ENCODE peak calls at places on chromosome 18, in four cellular contexts. S is GM12878, E is HepG2, W is A549. B is an unnamed sample.

GRCh38 chr18:29361843-29362242 is 1184.9 kb upstream of the CDH2 start:
- DNase-seq in S (no peak), E (no peak), W (peak), B (peak)

GRCh38 chr18:42781298-42781815 is 334.1 kb downstream of the RIT2 start:
- DNase-seq in S (no peak), E (no peak), W (no peak), B (no peak)

GRCh38 chr18:52605345-52605744 is 265.3 kb downstream of the DCC start:
- DNase-seq in S (no peak), E (no peak), W (no peak), B (no peak)

GRCh38 chr18:50039736-50040135 is 155.2 kb downstream of the MYO5B start:
- DNase-seq in S (no peak), E (no peak), W (no peak), B (no peak)

GRCh38 chr18:8359076-8359475 is 250.2 kb upstream of the RAB12 start:
- DNase-seq in S (no peak), E (no peak), W (no peak), B (no peak)

GRCh38 chr18:80137976-80138375 is 28.9 kb downstream of the ADNP2 start:
- DNase-seq in S (no peak), E (no peak), W (no peak), B (no peak)

GRCh38 chr18:3037423-3037915 is 24.5 kb upstream of the LPIN2 start:
- DNase-seq in S (peak), E (peak), W (peak), B (peak)

GRCh38 chr18:21834301-21834660 is 93.7 kb downstream of the MIB1 start:
- DNase-seq in S (no peak), E (no peak), W (no peak), B (no peak)

GRCh38 chr18:70188113-70188512 is 17.4 kb downstream of the RTTN start:
- DNase-seq in S (no peak), E (no peak), W (no peak), B (no peak)

GRCh38 chr18:48057018-48057417 is 126.6 kb upstream of the SMAD2 start:
- DNase-seq in S (no peak), E (no peak), W (no peak), B (no peak)

GRCh38 chr18:10051877-10052631 is 138.2 kb downstream of the VAPA start:
- DNase-seq in S (no peak), E (peak), W (no peak), B (no peak)

GRCh38 chr18:78973357-78974083 is 6.1 kb upstream of the SALL3 start:
- DNase-seq in S (no peak), E (no peak), W (no peak), B (no peak)

GRCh38 chr18:54149078-54149697 is 75.3 kb downstream of the MBD2 start:
- DNase-seq in S (peak), E (peak), W (peak), B (peak)

GRCh38 chr18:56511996-56512395 is 126.4 kb downstream of the TXNL1 start:
- DNase-seq in S (peak), E (no peak), W (no peak), B (no peak)

GRCh38 chr18:2881088-2881487 is 34.3 kb downstream of the EMILIN2 start:
- DNase-seq in S (no peak), E (no peak), W (no peak), B (no peak)

DNA sequence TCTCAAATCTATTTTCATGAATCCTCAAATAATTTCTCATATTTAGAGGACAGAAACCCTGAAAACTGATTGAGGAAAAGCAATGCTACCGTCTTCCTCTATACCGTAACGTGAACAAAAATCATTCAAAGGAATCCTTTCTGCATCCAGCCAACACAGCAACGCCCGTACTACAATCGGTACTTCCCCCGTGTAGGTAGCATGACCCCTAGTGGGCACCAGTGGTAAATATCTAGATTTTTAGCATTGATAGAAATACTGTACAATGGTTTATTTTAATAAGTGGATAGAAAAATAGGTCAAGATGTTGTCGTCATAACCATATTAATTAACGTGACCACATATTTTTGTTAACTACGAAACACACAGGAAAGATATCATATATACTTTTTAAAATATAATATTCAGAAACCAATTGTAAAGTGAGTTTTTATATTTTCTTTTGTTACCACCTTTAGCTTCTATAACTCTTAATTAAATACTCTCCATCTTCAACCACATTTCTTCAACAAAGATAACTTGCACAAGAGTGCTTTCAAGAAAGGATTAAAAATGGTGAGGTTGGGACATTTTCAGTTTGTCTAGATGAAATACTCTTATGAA is 194.1 kb downstream of the SS18 start:
- DNase-seq in S (no peak), E (peak), W (peak), B (peak)
- TF ChIP-seq POLR2AphosphoS2 in S (no peak), E (no peak), W (no peak), B (no peak)

GRCh38 chr18:62979172-62979571 is 263.8 kb downstream of the PHLPP1 start:
- DNase-seq in S (no peak), E (no peak), W (no peak), B (no peak)
- TF ChIP-seq POLR2AphosphoS2 in S (no peak), E (no peak), W (no peak), B (no peak)

DNA sequence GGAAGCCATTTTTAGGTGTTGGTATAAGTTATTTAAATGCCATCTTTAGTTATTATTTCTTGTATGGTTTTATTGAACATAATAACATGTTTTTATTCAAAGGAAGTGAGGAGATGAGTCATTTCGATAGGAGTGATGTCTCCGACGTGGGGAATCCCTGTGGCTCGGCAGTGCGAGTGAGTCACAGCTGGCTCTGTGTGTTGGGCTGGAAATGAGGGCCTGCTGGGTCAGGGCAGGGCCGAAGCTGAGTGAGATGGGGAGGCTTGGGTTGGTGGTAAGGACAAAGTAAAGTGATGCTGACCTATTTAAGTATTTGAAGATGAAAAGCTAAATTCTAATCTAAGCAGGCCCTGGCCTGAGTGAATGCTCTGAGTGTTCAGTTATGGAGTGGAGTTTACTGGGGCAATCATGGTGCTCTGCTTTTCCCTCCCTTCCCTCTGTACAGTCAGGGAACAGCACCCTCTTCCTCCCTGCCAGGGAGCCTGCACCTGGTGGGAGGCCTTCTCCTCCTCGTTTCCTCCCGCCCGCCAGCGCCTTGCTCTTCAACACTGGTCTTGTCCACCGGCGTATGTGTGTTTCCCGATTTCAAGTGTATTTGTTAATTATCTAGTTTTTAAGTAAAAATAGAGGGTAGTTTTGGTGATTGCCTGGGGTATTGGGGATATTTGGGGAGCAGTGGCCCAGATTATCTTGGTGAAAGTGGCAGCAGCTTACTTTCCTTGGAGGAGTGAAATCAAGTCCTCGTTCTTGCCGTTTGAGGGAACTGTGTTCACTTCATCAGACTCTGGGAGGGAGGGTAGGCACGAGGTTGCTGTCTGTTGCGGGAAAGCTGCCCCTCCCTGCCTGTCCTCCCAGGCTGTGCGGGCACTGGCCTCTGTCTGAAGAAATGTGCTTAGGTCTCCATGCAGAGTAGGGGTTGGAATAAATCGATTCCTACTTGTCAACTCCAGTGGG is 157.0 kb downstream of the LDLRAD4 start:
- DNase-seq in S (peak), E (no peak), W (peak), B (no peak)
- TF ChIP-seq POLR2AphosphoS2 in S (no peak), E (no peak), W (no peak), B (no peak)

DNA sequence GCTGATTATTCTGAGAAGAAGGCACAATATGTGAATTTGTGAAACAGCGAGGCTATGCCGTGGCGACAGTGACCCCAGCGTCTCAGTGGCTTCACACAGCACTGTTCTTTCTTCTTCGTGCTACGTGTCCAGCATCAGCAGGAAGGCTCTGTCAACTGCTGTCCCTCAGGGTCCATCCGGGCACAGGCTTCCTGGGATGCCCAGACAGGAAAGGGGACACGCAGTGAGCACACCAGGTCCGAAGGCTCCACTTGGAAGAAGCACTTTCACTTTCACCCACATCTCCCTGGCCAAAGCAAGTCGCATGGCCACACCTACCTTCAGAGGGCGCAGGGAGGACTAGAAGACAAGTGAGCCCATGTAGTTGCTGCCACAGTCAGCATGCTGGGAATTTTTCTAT is 47.3 kb downstream of the PTGR3 start:
- DNase-seq in S (no peak), E (peak), W (peak), B (no peak)
- TF ChIP-seq POLR2AphosphoS2 in S (no peak), E (no peak), W (no peak), B (no peak)

GRCh38 chr18:30970201-30970816 is 72.2 kb downstream of the DSC3 start:
- DNase-seq in S (no peak), E (peak), W (peak), B (no peak)

GRCh38 chr18:30969670-30970069 is 72.9 kb downstream of the DSC3 start:
- DNase-seq in S (no peak), E (no peak), W (no peak), B (no peak)

GRCh38 chr18:30967701-30968100 is 74.8 kb downstream of the DSC3 start:
- DNase-seq in S (no peak), E (no peak), W (no peak), B (no peak)

GRCh38 chr18:30971338-30971956 is 71.1 kb downstream of the DSC3 start:
- DNase-seq in S (no peak), E (peak), W (peak), B (peak)
- TF ChIP-seq POLR2AphosphoS2 in S (no peak), E (no peak), W (no peak), B (no peak)

GRCh38 chr18:34758378-34758948 is 48.4 kb downstream of the DTNA start:
- DNase-seq in S (no peak), E (no peak), W (no peak), B (no peak)

GRCh38 chr18:34764451-34764850 is 54.4 kb downstream of the DTNA start:
- DNase-seq in S (no peak), E (no peak), W (no peak), B (peak)

DNA sequence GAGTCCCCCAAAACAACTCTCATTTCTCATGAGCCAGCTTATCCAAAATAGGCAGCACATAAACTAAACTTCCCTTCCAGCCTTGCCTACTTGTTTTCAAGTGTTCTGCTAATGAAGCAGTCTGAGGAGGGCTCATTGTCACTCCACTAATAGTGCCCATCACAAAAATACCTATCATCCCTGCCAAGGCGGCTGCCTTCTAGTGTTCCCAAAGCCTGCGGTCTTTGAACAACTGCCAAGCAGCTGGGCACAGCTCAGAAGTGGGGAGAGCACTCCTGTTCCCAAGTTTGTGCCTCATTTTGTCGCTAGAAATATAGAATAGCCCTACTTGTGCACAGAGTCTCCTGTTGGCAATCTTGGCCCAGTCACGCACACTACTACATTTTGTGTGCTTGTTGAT is 50.3 kb downstream of the DTNA start:
- DNase-seq in S (no peak), E (no peak), W (no peak), B (no peak)
- TF ChIP-seq POLR2AphosphoS2 in S (no peak), E (no peak), W (no peak), B (no peak)

GRCh38 chr18:57901819-57902600 is 98.9 kb upstream of the ATP8B1 start:
- DNase-seq in S (no peak), E (peak), W (peak), B (no peak)

GRCh38 chr18:57895182-57895581 is 92.1 kb upstream of the ATP8B1 start:
- DNase-seq in S (no peak), E (no peak), W (no peak), B (no peak)

GRCh38 chr18:57900906-57901305 is 97.8 kb upstream of the ATP8B1 start:
- DNase-seq in S (no peak), E (no peak), W (no peak), B (no peak)

GRCh38 chr18:57898506-57899124 is 95.5 kb upstream of the ATP8B1 start:
- DNase-seq in S (no peak), E (no peak), W (peak), B (no peak)
- TF ChIP-seq POLR2AphosphoS2 in S (no peak), E (no peak), W (no peak), B (no peak)

GRCh38 chr18:36440614-36441013 is 143.1 kb downstream of the FHOD3 start:
- DNase-seq in S (no peak), E (no peak), W (no peak), B (no peak)
- TF ChIP-seq POLR2AphosphoS2 in S (no peak), E (no peak), W (no peak), B (no peak)

GRCh38 chr18:28125051-28125450 is 51.9 kb downstream of the CDH2 start:
- DNase-seq in S (no peak), E (no peak), W (no peak), B (no peak)

GRCh38 chr18:28127228-28127627 is 49.7 kb downstream of the CDH2 start:
- DNase-seq in S (no peak), E (no peak), W (no peak), B (no peak)

GRCh38 chr18:28124239-28125029 is 52.5 kb downstream of the CDH2 start:
- DNase-seq in S (no peak), E (no peak), W (no peak), B (no peak)

GRCh38 chr18:28126768-28127167 is 50.2 kb downstream of the CDH2 start:
- DNase-seq in S (no peak), E (no peak), W (no peak), B (no peak)

GRCh38 chr18:28127763-28128737 is 48.9 kb downstream of the CDH2 start:
- DNase-seq in S (no peak), E (peak), W (peak), B (no peak)
- TF ChIP-seq POLR2AphosphoS2 in S (no peak), E (no peak), W (no peak), B (no peak)

DNA sequence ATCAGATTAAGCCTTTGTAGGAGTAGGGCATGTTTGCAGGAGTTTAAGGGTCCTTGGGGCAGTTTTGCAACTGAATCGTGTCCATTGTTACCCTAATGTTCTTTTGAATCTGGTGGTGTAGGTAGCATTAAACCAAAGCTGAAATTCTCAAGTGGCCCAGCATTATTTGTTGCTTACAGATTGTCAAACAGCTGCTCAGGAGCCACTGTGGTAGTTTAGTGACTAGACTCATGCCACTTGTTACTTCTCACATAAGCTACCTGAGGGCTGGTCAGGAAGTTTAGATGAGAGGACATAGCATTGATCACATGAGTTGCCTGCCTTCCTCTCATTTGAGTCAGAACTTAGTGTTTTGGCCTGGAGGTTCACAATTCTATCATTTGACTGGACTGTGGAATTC is 157.6 kb downstream of the HAUS1 start:
- DNase-seq in S (no peak), E (no peak), W (no peak), B (no peak)
- TF ChIP-seq POLR2AphosphoS2 in S (no peak), E (no peak), W (no peak), B (no peak)

B was measured in K562.